ENCODE peak calls at places on chromosomes 7 and 10, in four cellular contexts. F, J, G and V are unnamed samples.

GRCh38 chr10:92789067-92789466 is 59.3 kb upstream of the EXOC6 start:
- DNase-seq in J (no peak), G (no peak), F (no peak), V (no peak)

GRCh38 chr10:63573068-63573697 is 52.0 kb downstream of the REEP3 start:
- DNase-seq in G (no peak), J (peak), F (peak), V (peak)

GRCh38 chr10:124619195-124619594 is 125.0 kb downstream of the FAM53B start:
- DNase-seq in J (peak), G (no peak), F (no peak), V (peak)

GRCh38 chr7:82284936-82285519 is 158.5 kb downstream of the CACNA2D1 start:
- DNase-seq in J (no peak), G (peak), F (no peak), V (no peak)

GRCh38 chr10:116866987-116867595 is 17.8 kb downstream of the ENO4 start:
- DNase-seq in F (no peak), G (no peak), J (peak), V (peak)

GRCh38 chr7:7857143-7857583 is 111.4 kb upstream of the GLCCI1 start:
- DNase-seq in J (no peak), F (no peak), G (no peak), V (no peak)

GRCh38 chr7:92763636-92764423 is 72.5 kb downstream of the CDK6 start:
- DNase-seq in G (peak), F (peak), J (peak), V (peak)

GRCh38 chr10:128035557-128035973 is 90.7 kb downstream of the MKI67 start:
- DNase-seq in F (peak), J (no peak), G (peak), V (peak)

GRCh38 chr10:97234403-97234802 is 48.6 kb upstream of the SLIT1 start:
- DNase-seq in J (peak), G (peak), F (peak), V (peak)

GRCh38 chr7:87144173-87144657 is 8.0 kb upstream of the DMTF1 start:
- DNase-seq in J (no peak), F (no peak), G (no peak), V (no peak)

GRCh38 chr7:87137271-87137670 is 15.0 kb upstream of the DMTF1 start:
- DNase-seq in G (no peak), F (no peak), J (no peak), V (no peak)

GRCh38 chr7:87139514-87139913 is 12.7 kb upstream of the DMTF1 start:
- DNase-seq in F (no peak), G (no peak), J (no peak), V (no peak)

GRCh38 chr7:87140271-87140748 is 11.9 kb upstream of the DMTF1 start:
- DNase-seq in J (no peak), F (peak), G (no peak), V (no peak)
- H3K4me2 ChIP-seq in J (no peak), F (no peak), G (no peak), V (no peak)

GRCh38 chr10:43396928-43397624 is 11.9 kb downstream of the HNRNPF start:
- DNase-seq in F (peak), J (peak), G (peak), V (peak)

GRCh38 chr10:43396061-43396927 is 12.7 kb downstream of the HNRNPF start:
- DNase-seq in F (peak), G (peak), J (peak), V (peak)

GRCh38 chr10:43394868-43395267 is 14.1 kb downstream of the HNRNPF start:
- DNase-seq in J (no peak), F (no peak), G (no peak), V (no peak)

GRCh38 chr10:43393606-43394360 is 15.2 kb downstream of the HNRNPF start:
- DNase-seq in F (no peak), G (no peak), J (no peak), V (no peak)

GRCh38 chr10:43395571-43396060 is 13.4 kb downstream of the HNRNPF start:
- DNase-seq in G (peak), J (no peak), F (peak), V (no peak)
- TF ChIP-seq EZH2 in G (no peak), J (no peak), F (no peak), V (no peak)

GRCh38 chr10:18133046-18133445 is 7.2 kb upstream of the CACNB2 start:
- DNase-seq in G (no peak), J (no peak), F (no peak), V (no peak)

GRCh38 chr10:18134921-18135320 is 5.3 kb upstream of the CACNB2 start:
- DNase-seq in G (no peak), F (no peak), J (no peak), V (no peak)

GRCh38 chr10:18137111-18137510 is 3.1 kb upstream of the CACNB2 start:
- DNase-seq in G (no peak), F (no peak), J (no peak), V (no peak)

GRCh38 chr10:18134509-18134908 is 5.7 kb upstream of the CACNB2 start:
- DNase-seq in G (no peak), J (no peak), F (no peak), V (no peak)

GRCh38 chr10:18136056-18136916 is 3.9 kb upstream of the CACNB2 start:
- DNase-seq in F (no peak), G (peak), J (peak), V (peak)
- H3K4me2 ChIP-seq in F (no peak), G (peak), J (peak), V (no peak)

DNA sequence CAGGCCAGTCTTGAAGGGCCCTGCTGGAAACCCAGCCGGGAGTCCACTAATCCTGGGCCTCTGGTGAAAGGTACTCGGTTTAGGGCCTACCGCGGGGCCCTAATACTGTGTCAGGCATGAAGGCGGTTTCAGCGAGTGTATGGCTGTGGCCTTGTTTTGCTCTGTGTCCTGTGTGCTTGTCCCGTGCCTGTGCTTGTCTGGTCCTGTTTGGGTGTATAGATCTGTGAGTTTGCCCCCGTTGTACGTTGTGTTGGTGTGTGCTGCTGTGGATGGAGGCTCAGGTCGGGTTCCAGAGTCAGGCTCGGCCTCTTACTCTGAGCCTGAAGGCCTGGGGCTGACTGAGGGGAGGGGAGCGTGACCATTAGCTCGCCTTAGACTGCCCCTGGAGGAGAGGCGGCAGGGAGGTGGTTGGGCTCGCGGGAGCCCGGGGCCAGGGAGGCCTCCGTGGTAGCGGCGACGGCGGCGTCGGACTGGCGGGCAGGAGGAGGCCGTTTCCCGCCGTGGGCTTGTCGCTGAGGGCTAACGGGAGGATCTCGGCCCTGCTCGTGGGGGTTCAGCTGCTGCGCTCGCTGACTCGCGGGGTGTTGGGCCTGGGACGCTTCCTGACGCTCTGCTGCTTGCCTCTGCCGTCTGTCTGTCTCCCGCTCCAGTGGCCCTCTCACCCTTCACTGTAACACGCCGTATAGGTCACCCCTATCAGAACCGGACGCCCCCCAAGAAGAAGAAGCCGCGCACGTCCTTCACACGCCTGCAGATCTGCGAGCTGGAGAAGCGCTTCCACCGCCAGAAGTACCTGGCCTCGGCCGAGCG is 2.6 kb downstream of the TLX1 start:
- DNase-seq in J (no peak), F (no peak), G (no peak), V (no peak)
- TF ChIP-seq EZH2 in J (no peak), F (no peak), G (peak), V (peak)

GRCh38 chr10:79093658-79094411 is 25.1 kb downstream of the ZMIZ1 start:
- DNase-seq in J (peak), G (peak), F (peak), V (peak)
- H3K4me2 ChIP-seq in J (peak), G (no peak), F (peak), V (peak)